ENCODE peak calls at places on chromosomes 3 and 15, in nine cellular contexts. A, O, H, Q, I, V, B, R and T are unnamed samples.

GRCh38 chr3:79086514-79086913 is 681.3 kb downstream of the ROBO1 start:
- DNase-seq in O (peak), R (peak), V (no peak), A (peak), H (peak), Q (peak), B (no peak), I (peak), T (peak)

GRCh38 chr3:98730338-98730737 is 32.8 kb upstream of the ST3GAL6 start:
- DNase-seq in I (peak), O (peak), V (no peak), R (no peak), H (peak), A (no peak), Q (no peak), B (no peak), T (no peak)

GRCh38 chr15:82297546-82297945 is 34.9 kb downstream of the SAXO2 start:
- DNase-seq in H (no peak), V (no peak), R (no peak), A (no peak), Q (no peak), B (no peak), O (no peak), I (no peak), T (no peak)

GRCh38 chr3:37641556-37641955 is 220.1 kb upstream of the CTDSPL start:
- DNase-seq in B (no peak), H (no peak), I (no peak), O (no peak), Q (no peak), R (no peak), V (no peak), A (no peak), T (no peak)

GRCh38 chr15:37880009-37880834 is 54.2 kb upstream of the TMCO5A start:
- DNase-seq in A (peak), Q (no peak), R (peak), B (peak), H (peak), I (peak), O (peak), V (no peak), T (peak)

GRCh38 chr3:73658227-73658626 is 33.5 kb upstream of the PDZRN3 start:
- DNase-seq in V (no peak), H (no peak), R (no peak), B (no peak), A (no peak), Q (no peak), O (no peak), I (no peak), T (no peak)

GRCh38 chr3:150035400-150035799 is 64.7 kb upstream of the PFN2 start:
- DNase-seq in A (no peak), H (no peak), I (no peak), V (no peak), O (no peak), B (no peak), R (no peak), Q (peak), T (no peak)

GRCh38 chr3:126130981-126131750 is 47.2 kb upstream of the SLC41A3 start:
- DNase-seq in O (no peak), R (no peak), I (no peak), A (no peak), B (no peak), Q (peak), V (no peak), H (no peak), T (no peak)

GRCh38 chr15:59941612-59942011 is 62.5 kb upstream of the FOXB1 start:
- DNase-seq in H (no peak), B (no peak), I (peak), V (no peak), A (no peak), O (peak), R (no peak), Q (no peak), T (no peak)

GRCh38 chr3:114506622-114507300 is 212.9 kb downstream of the TIGIT start:
- DNase-seq in I (no peak), H (no peak), B (peak), A (peak), Q (no peak), V (no peak), R (no peak), O (no peak), T (no peak)

GRCh38 chr15:27956285-27956684 is 142.8 kb downstream of the OCA2 start:
- DNase-seq in B (no peak), A (no peak), H (peak), O (no peak), V (no peak), I (no peak), R (no peak), Q (no peak), T (no peak)

GRCh38 chr3:194756460-194757355 is 71.0 kb downstream of the FAM43A start:
- DNase-seq in O (no peak), H (no peak), I (no peak), R (no peak), B (no peak), A (no peak), V (no peak), Q (peak), T (peak)

GRCh38 chr3:55483196-55484095 is 3.7 kb downstream of the WNT5A start:
- DNase-seq in Q (no peak), B (no peak), I (no peak), O (no peak), A (no peak), R (no peak), H (peak), V (no peak), T (no peak)

GRCh38 chr3:133413166-133414020 is 13.5 kb downstream of the BFSP2 start:
- DNase-seq in H (no peak), B (no peak), V (no peak), A (peak), O (no peak), R (no peak), I (no peak), Q (no peak), T (peak)

GRCh38 chr3:43649365-43649968 is 27.7 kb upstream of the ANO10 start:
- DNase-seq in A (no peak), B (no peak), H (no peak), R (no peak), O (no peak), I (no peak), V (no peak), Q (no peak), T (no peak)

GRCh38 chr3:171028025-171028778 is 1.7 kb upstream of the SLC2A2 start:
- DNase-seq in Q (peak), H (peak), V (no peak), I (no peak), R (no peak), O (peak), A (peak), B (peak), T (peak)

GRCh38 chr3:29440321-29441019 is 159.6 kb downstream of the RBMS3 start:
- DNase-seq in Q (peak), V (no peak), O (no peak), I (no peak), H (no peak), R (no peak), B (peak), A (no peak), T (peak)

GRCh38 chr15:70715840-70716510 is 47.4 kb downstream of the UACA start:
- DNase-seq in O (no peak), Q (peak), A (peak), H (no peak), R (no peak), B (no peak), I (no peak), V (no peak), T (no peak)

GRCh38 chr15:84811828-84812227 is 5.3 kb upstream of the ALPK3 start:
- DNase-seq in R (no peak), V (no peak), Q (no peak), I (no peak), B (no peak), A (no peak), H (no peak), O (no peak), T (no peak)

GRCh38 chr15:43880406-43881184 is 53.8 kb downstream of the WDR76 start:
- DNase-seq in I (no peak), B (no peak), Q (no peak), O (no peak), V (no peak), H (no peak), R (no peak), A (no peak), T (no peak)